ENCODE peak calls at places on chromosomes 2 and 18, in ten cellular contexts. D, M, C, X, E, F, J, N, O and S are unnamed samples.

GRCh38 chr2:167581961-167582574 is 665.3 kb downstream of the STK39 start:
- DNase-seq in D (no peak), M (no peak), C (no peak), X (no peak), E (peak), F (no peak), J (no peak), N (no peak), O (no peak), S (peak)

GRCh38 chr2:33340265-33340664 is 136.2 kb upstream of the RASGRP3 start:
- DNase-seq in D (no peak), M (no peak), C (peak), X (peak), E (no peak), F (no peak), J (peak), N (peak), O (peak), S (peak)

GRCh38 chr2:23566236-23567142 is 181.5 kb downstream of the KLHL29 start:
- DNase-seq in D (peak), M (no peak), C (peak), X (no peak), E (no peak), F (no peak), J (no peak), N (no peak), O (no peak), S (peak)

GRCh38 chr2:218347172-218347571 is 9.5 kb upstream of the CATIP start:
- DNase-seq in D (no peak), M (no peak), C (no peak), X (no peak), E (no peak), F (no peak), J (no peak), N (no peak), O (no peak), S (no peak)

GRCh38 chr2:112712903-112713584 is 7.8 kb upstream of the NT5DC4 start:
- DNase-seq in D (no peak), M (peak), C (no peak), X (no peak), E (peak), F (no peak), J (no peak), N (no peak), O (no peak), S (peak)

GRCh38 chr2:195610708-195611107 is 46.3 kb upstream of the SLC39A10 start:
- DNase-seq in D (no peak), M (no peak), C (no peak), X (no peak), E (no peak), F (no peak), J (no peak), N (no peak), O (no peak), S (no peak)

GRCh38 chr2:57855207-57855606 is 191.4 kb upstream of the VRK2 start:
- DNase-seq in D (no peak), M (no peak), C (no peak), X (no peak), E (no peak), F (no peak), J (no peak), N (no peak), O (no peak), S (no peak)

GRCh38 chr2:165804719-165805118 is 10.7 kb upstream of the GALNT3 start:
- DNase-seq in D (no peak), M (peak), C (peak), X (no peak), E (no peak), F (no peak), J (peak), N (no peak), O (no peak), S (no peak)

GRCh38 chr2:143171817-143172216 is 42.6 kb downstream of the ARHGAP15 start:
- DNase-seq in D (peak), M (no peak), C (no peak), X (no peak), E (no peak), F (no peak), J (no peak), N (no peak), O (no peak), S (peak)

GRCh38 chr18:8329186-8329771 is 280.0 kb upstream of the RAB12 start:
- DNase-seq in D (no peak), M (peak), C (no peak), X (no peak), E (peak), F (no peak), J (no peak), N (no peak), O (no peak), S (peak)

GRCh38 chr2:126681505-126681904 is 25.5 kb downstream of the GYPC start:
- DNase-seq in D (no peak), M (no peak), C (no peak), X (no peak), E (no peak), F (no peak), J (no peak), N (no peak), O (no peak), S (no peak)

GRCh38 chr2:241030883-241031282 is 32.5 kb downstream of the SNED1 start:
- DNase-seq in D (no peak), M (no peak), C (no peak), X (no peak), E (no peak), F (no peak), J (no peak), N (no peak), O (no peak), S (no peak)

GRCh38 chr2:197883354-197884032 is 79.1 kb downstream of the PLCL1 start:
- DNase-seq in D (no peak), M (no peak), C (no peak), X (no peak), E (peak), F (no peak), J (no peak), N (no peak), O (no peak), S (no peak)

GRCh38 chr18:11323359-11323819 is 174.0 kb upstream of the PIEZO2 start:
- DNase-seq in D (no peak), M (no peak), C (no peak), X (no peak), E (peak), F (no peak), J (peak), N (no peak), O (no peak), S (peak)

GRCh38 chr2:166293984-166294383 is 81.8 kb downstream of the SCN9A start:
- DNase-seq in D (no peak), M (no peak), C (no peak), X (no peak), E (peak), F (no peak), J (no peak), N (no peak), O (no peak), S (no peak)

GRCh38 chr2:74014813-74015212 is 30.1 kb downstream of the TET3 start:
- DNase-seq in D (no peak), M (no peak), C (no peak), X (no peak), E (no peak), F (no peak), J (no peak), N (no peak), O (no peak), S (no peak)

GRCh38 chr2:100067796-100068195 is 74.6 kb downstream of the AFF3 start:
- DNase-seq in D (no peak), M (no peak), C (no peak), X (no peak), E (no peak), F (no peak), J (peak), N (no peak), O (no peak), S (no peak)

GRCh38 chr2:26088038-26088643 is 54.3 kb downstream of the RAB10 start:
- DNase-seq in D (peak), M (no peak), C (peak), X (no peak), E (no peak), F (no peak), J (no peak), N (no peak), O (no peak), S (peak)

GRCh38 chr2:33655626-33656025 is 56.5 kb upstream of the FAM98A start:
- DNase-seq in D (no peak), M (no peak), C (no peak), X (no peak), E (no peak), F (no peak), J (no peak), N (no peak), O (no peak), S (no peak)

GRCh38 chr2:173972636-173973035 is 7.5 kb upstream of the SP3 start:
- DNase-seq in D (no peak), M (peak), C (no peak), X (no peak), E (peak), F (no peak), J (no peak), N (no peak), O (no peak), S (no peak)

GRCh38 chr2:200498316-200498715 is 11.6 kb downstream of the KCTD18 start:
- DNase-seq in D (no peak), M (no peak), C (no peak), X (no peak), E (no peak), F (no peak), J (no peak), N (no peak), O (no peak), S (no peak)

GRCh38 chr2:11387100-11387390 is 42.6 kb upstream of the ROCK2 start:
- DNase-seq in D (no peak), M (no peak), C (peak), X (peak), E (no peak), F (no peak), J (no peak), N (no peak), O (no peak), S (no peak)

GRCh38 chr18:12307251-12307736 is 747 bp upstream of the TUBB6 start:
- DNase-seq in D (peak), M (no peak), C (peak), X (peak), E (peak), F (no peak), J (no peak), N (peak), O (no peak), S (peak)

GRCh38 chr2:145356046-145356445 is 836.1 kb upstream of the ZEB2 start:
- DNase-seq in D (no peak), M (no peak), C (no peak), X (no peak), E (peak), F (no peak), J (no peak), N (no peak), O (no peak), S (no peak)

GRCh38 chr2:146481629-146482028 is 1363.2 kb upstream of the ACVR2A start:
- DNase-seq in D (no peak), M (no peak), C (no peak), X (no peak), E (peak), F (no peak), J (no peak), N (no peak), O (no peak), S (peak)

GRCh38 chr2:217960351-217960750 is 42.4 kb downstream of the TNS1 start:
- DNase-seq in D (no peak), M (no peak), C (no peak), X (no peak), E (no peak), F (no peak), J (no peak), N (no peak), O (peak), S (no peak)

GRCh38 chr2:28493636-28494035 is 2.2 kb upstream of the PLB1 start:
- DNase-seq in D (no peak), M (no peak), C (no peak), X (no peak), E (no peak), F (no peak), J (no peak), N (no peak), O (no peak), S (no peak)

GRCh38 chr18:8288447-8289213 is 320.6 kb upstream of the RAB12 start:
- DNase-seq in D (peak), M (no peak), C (no peak), X (no peak), E (no peak), F (no peak), J (peak), N (no peak), O (no peak), S (no peak)

GRCh38 chr2:27494944-27495554 is at the start of gene FNDC4:
- DNase-seq in D (peak), M (no peak), C (no peak), X (no peak), E (no peak), F (no peak), J (peak), N (peak), O (peak), S (peak)

GRCh38 chr18:74980669-74981068 is 228.3 kb downstream of the PTGR3 start:
- DNase-seq in D (no peak), M (no peak), C (no peak), X (no peak), E (no peak), F (no peak), J (no peak), N (no peak), O (no peak), S (no peak)

GRCh38 chr2:128645631-128646030 is 327.0 kb upstream of the HS6ST1 start:
- DNase-seq in D (no peak), M (no peak), C (no peak), X (no peak), E (no peak), F (no peak), J (no peak), N (no peak), O (no peak), S (no peak)

GRCh38 chr18:80086281-80086680 is 22.8 kb upstream of the ADNP2 start:
- DNase-seq in D (no peak), M (no peak), C (no peak), X (no peak), E (no peak), F (no peak), J (no peak), N (no peak), O (no peak), S (no peak)

GRCh38 chr18:75211002-75211621 is 515 bp downstream of the TSHZ1 start:
- DNase-seq in D (peak), M (no peak), C (no peak), X (peak), E (no peak), F (no peak), J (peak), N (peak), O (peak), S (peak)

GRCh38 chr18:24995056-24995455 is 356.9 kb downstream of the ZNF521 start:
- DNase-seq in D (no peak), M (no peak), C (no peak), X (no peak), E (peak), F (no peak), J (no peak), N (no peak), O (no peak), S (no peak)

GRCh38 chr2:130824492-130825061 is 12.1 kb upstream of the ARHGEF4 start:
- DNase-seq in D (no peak), M (peak), C (no peak), X (no peak), E (peak), F (no peak), J (no peak), N (no peak), O (no peak), S (peak)

GRCh38 chr2:237865623-237866041 is 6.2 kb downstream of the RAMP1 start:
- DNase-seq in D (peak), M (no peak), C (no peak), X (no peak), E (no peak), F (no peak), J (peak), N (no peak), O (no peak), S (no peak)
- TF ChIP-seq CTCF in D (no peak), M (no peak), C (no peak), X (no peak), E (no peak), F (no peak), J (no peak), N (no peak), O (no peak), S (peak)

DNA sequence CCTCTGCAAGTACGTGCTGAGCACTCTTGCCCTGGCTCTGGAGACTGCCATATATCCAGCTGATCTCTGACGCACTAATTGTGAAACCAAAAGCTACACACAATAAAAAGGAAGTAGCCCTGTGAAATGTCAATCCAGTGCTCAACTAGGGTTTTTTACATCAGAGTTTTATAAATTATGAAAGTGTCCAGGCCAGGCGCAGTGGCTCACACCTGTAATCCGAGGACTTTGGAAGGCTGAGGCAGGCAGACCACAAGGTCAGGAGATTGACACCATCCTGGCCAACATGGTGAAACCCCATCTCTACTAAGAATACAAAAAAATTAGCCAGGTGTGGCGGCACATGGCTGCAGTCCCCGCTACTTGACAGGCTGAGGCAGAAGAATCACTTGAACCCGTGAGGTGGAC is 24.5 kb upstream of the PEX13 start:
- DNase-seq in D (no peak), M (no peak), C (peak), X (no peak), E (no peak), F (peak), J (no peak), N (no peak), O (no peak), S (no peak)
- H3K4me3 ChIP-seq in D (no peak), M (peak), C (no peak), X (no peak), E (no peak), F (no peak), J (no peak), N (no peak), O (no peak), S (no peak)

DNA sequence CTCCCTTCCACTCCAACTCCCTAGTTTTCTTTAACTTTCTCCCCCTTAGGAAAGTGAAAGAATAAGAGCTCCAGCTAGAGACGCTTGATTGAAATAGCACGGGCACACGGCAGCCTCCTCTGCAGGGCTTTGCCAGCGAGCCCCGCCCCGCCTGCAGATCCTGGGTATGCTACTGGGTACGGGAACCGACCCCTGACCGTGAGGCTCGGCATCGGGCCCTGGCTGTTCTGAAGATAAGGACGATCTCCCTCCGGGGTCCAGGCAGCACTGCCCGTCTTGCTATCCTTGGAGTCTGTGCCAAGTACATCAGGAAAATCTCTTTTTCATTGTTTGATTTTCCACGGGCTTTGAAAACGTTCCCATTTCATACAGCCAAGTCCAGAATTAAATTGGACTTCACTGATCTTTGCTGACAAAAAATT is 284.5 kb downstream of the MTX2 start:
- DNase-seq in D (peak), M (peak), C (peak), X (peak), E (no peak), F (peak), J (peak), N (peak), O (peak), S (peak)
- TF ChIP-seq CTCF in D (no peak), M (no peak), C (no peak), X (no peak), E (no peak), F (no peak), J (no peak), N (no peak), O (no peak), S (no peak)

DNA sequence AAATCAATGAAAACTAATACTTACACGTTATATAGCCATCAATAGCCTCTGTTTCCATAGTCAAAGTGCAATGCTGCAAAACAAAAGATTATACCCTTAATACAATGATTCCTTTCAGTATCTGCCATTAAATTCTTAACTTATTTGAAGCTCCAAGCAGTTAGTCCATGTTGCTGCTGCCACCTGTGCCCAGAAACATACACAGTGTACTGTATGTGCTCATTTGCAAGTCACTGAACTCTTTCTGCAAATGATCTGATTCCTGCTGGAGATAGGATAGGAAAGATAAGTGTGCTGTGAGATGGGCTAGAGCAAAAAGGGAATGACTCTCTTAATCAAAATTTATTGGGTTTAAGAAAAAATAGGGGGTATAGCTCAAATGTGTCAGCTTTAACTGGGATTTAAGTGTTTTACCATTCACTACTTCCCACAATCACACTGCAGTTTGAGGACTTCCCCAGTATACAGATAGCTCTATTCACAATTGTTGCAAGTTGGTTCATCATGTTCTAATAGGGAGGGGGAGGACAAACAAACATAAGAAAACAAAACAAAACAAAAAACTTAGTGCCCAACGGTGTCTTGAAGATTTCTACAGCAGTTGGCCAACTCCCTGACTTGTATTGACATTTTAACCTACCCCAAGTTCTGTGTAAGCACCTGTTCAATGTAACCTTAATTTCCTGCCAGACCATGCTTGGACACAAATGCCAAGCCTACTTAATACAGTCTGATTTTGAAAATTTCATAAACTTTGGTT is 2.7 kb downstream of the IKZF2 start:
- DNase-seq in D (no peak), M (no peak), C (no peak), X (no peak), E (no peak), F (no peak), J (no peak), N (no peak), O (no peak), S (no peak)
- H3K4me3 ChIP-seq in D (peak), M (peak), C (no peak), X (no peak), E (peak), F (no peak), J (no peak), N (peak), O (peak), S (peak)

GRCh38 chr18:32358075-32358474 is 112.6 kb downstream of the GAREM1 start:
- DNase-seq in D (peak), M (no peak), C (no peak), X (no peak), E (no peak), F (no peak), J (no peak), N (no peak), O (no peak), S (no peak)
- TF ChIP-seq CTCF in D (no peak), M (no peak), C (no peak), X (no peak), E (no peak), F (no peak), J (no peak), N (no peak), O (no peak), S (peak)

GRCh38 chr18:47755102-47755456 is 175.4 kb downstream of the SMAD2 start:
- DNase-seq in D (no peak), M (no peak), C (no peak), X (no peak), E (no peak), F (no peak), J (no peak), N (no peak), O (no peak), S (no peak)
- H3K4me3 ChIP-seq in D (no peak), M (no peak), C (no peak), X (no peak), E (no peak), F (no peak), J (no peak), N (no peak), O (no peak), S (no peak)